ENCODE peak calls at places on chromosomes 12 and 14, in seven cellular contexts. One of them, this sample, is unnamed.

GRCh38 chr12:106305376-106305775 is 2.8 kb downstream of the TCP11L2 start:
- DNase-seq in endodermal cell: peak
- DNase-seq in glutamatergic neuron: no peak
- DNase-seq in lower lobe of right lung: no peak
- DNase-seq in IMR-90: peak
- DNase-seq in lower leg skin: no peak
- DNase-seq in endothelial cell: no peak
- DNase-seq in this sample: no peak

GRCh38 chr14:95153866-95154265 is 3.5 kb downstream of the DICER1 start:
- DNase-seq in endodermal cell: no peak
- DNase-seq in IMR-90: no peak
- DNase-seq in lower leg skin: no peak
- DNase-seq in glutamatergic neuron: no peak
- DNase-seq in lower lobe of right lung: no peak
- DNase-seq in endothelial cell: no peak
- DNase-seq in this sample: no peak

GRCh38 chr14:65070710-65071033 is 31.6 kb downstream of the MAX start:
- DNase-seq in endothelial cell: no peak
- DNase-seq in glutamatergic neuron: no peak
- DNase-seq in lower leg skin: no peak
- DNase-seq in endodermal cell: no peak
- DNase-seq in lower lobe of right lung: no peak
- DNase-seq in IMR-90: peak
- DNase-seq in this sample: no peak

GRCh38 chr12:15602051-15602672 is 187.0 kb downstream of the EPS8 start:
- DNase-seq in endodermal cell: no peak
- DNase-seq in endothelial cell: no peak
- DNase-seq in IMR-90: peak
- DNase-seq in lower leg skin: no peak
- DNase-seq in lower lobe of right lung: no peak
- DNase-seq in glutamatergic neuron: no peak
- DNase-seq in this sample: no peak

GRCh38 chr12:43316506-43316905 is 235.5 kb downstream of the ADAMTS20 start:
- DNase-seq in lower leg skin: no peak
- DNase-seq in endothelial cell: no peak
- DNase-seq in glutamatergic neuron: no peak
- DNase-seq in endodermal cell: no peak
- DNase-seq in IMR-90: peak
- DNase-seq in lower lobe of right lung: no peak
- DNase-seq in this sample: no peak

GRCh38 chr14:34072921-34073320 is 122.0 kb upstream of the EGLN3 start:
- DNase-seq in glutamatergic neuron: no peak
- DNase-seq in endodermal cell: no peak
- DNase-seq in endothelial cell: no peak
- DNase-seq in lower lobe of right lung: no peak
- DNase-seq in IMR-90: no peak
- DNase-seq in lower leg skin: no peak
- DNase-seq in this sample: no peak

GRCh38 chr14:92316937-92317336 is 6.0 kb upstream of the SLC24A4 start:
- DNase-seq in lower lobe of right lung: no peak
- DNase-seq in endodermal cell: peak
- DNase-seq in glutamatergic neuron: no peak
- DNase-seq in IMR-90: no peak
- DNase-seq in endothelial cell: no peak
- DNase-seq in lower leg skin: no peak
- DNase-seq in this sample: no peak

GRCh38 chr14:104531421-104532190 is 48.0 kb upstream of the C14orf180 start:
- DNase-seq in endodermal cell: peak
- DNase-seq in lower leg skin: peak
- DNase-seq in endothelial cell: no peak
- DNase-seq in IMR-90: no peak
- DNase-seq in glutamatergic neuron: no peak
- DNase-seq in lower lobe of right lung: no peak
- DNase-seq in this sample: no peak

GRCh38 chr12:57712671-57713070 is 18.7 kb downstream of the OS9 start:
- DNase-seq in lower lobe of right lung: no peak
- DNase-seq in glutamatergic neuron: no peak
- DNase-seq in endodermal cell: no peak
- DNase-seq in endothelial cell: no peak
- DNase-seq in lower leg skin: no peak
- DNase-seq in IMR-90: no peak
- DNase-seq in this sample: no peak

DNA sequence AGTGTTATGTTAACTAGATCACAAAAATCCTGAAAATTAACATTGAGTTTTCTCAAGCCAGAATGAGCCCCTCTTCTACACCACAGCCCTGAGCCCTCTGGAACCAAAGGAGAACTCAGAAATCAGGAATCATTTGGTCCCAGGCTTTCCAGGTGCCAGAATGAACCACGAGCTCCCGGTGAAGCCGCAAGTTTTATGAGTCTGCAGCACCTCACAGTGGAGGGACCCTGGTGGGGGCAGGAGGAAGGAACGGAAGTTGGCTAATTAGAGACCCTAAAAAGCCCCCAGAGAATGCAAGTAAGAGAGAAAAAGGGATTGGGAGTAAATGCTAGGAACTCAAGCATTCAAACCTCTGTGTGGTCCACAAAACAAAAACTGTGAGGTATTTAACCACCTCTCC is 52.9 kb upstream of the BCL2L14 start:
- DNase-seq in IMR-90: no peak
- DNase-seq in lower lobe of right lung: no peak
- DNase-seq in endothelial cell: peak
- DNase-seq in endodermal cell: peak
- DNase-seq in lower leg skin: no peak
- DNase-seq in glutamatergic neuron: no peak
- DNase-seq in this sample: peak
- TF ChIP-seq CTCF in IMR-90: peak
- TF ChIP-seq CTCF in lower lobe of right lung: peak
- TF ChIP-seq CTCF in endothelial cell: no peak
- TF ChIP-seq CTCF in endodermal cell: peak
- TF ChIP-seq CTCF in lower leg skin: no peak
- TF ChIP-seq CTCF in glutamatergic neuron: no peak
- TF ChIP-seq CTCF in this sample: peak

GRCh38 chr12:7947011-7947410 is 11.0 kb upstream of the SLC2A3 start:
- DNase-seq in glutamatergic neuron: no peak
- DNase-seq in endodermal cell: no peak
- DNase-seq in IMR-90: no peak
- DNase-seq in endothelial cell: no peak
- DNase-seq in lower leg skin: no peak
- DNase-seq in lower lobe of right lung: no peak
- DNase-seq in this sample: no peak
- TF ChIP-seq CTCF in glutamatergic neuron: no peak
- TF ChIP-seq CTCF in endodermal cell: no peak
- TF ChIP-seq CTCF in IMR-90: no peak
- TF ChIP-seq CTCF in endothelial cell: no peak
- TF ChIP-seq CTCF in lower leg skin: no peak
- TF ChIP-seq CTCF in lower lobe of right lung: no peak
- TF ChIP-seq CTCF in this sample: no peak

GRCh38 chr12:124370851-124371250 is 76.0 kb downstream of the RFLNA start:
- DNase-seq in endothelial cell: no peak
- DNase-seq in lower leg skin: no peak
- DNase-seq in glutamatergic neuron: no peak
- DNase-seq in IMR-90: no peak
- DNase-seq in endodermal cell: no peak
- DNase-seq in lower lobe of right lung: no peak
- DNase-seq in this sample: no peak

GRCh38 chr12:124370384-124370783 is 75.5 kb downstream of the RFLNA start:
- DNase-seq in endodermal cell: no peak
- DNase-seq in IMR-90: no peak
- DNase-seq in endothelial cell: no peak
- DNase-seq in lower leg skin: no peak
- DNase-seq in glutamatergic neuron: no peak
- DNase-seq in lower lobe of right lung: no peak
- DNase-seq in this sample: no peak

GRCh38 chr12:124371366-124371765 is 76.5 kb downstream of the RFLNA start:
- DNase-seq in IMR-90: no peak
- DNase-seq in lower leg skin: no peak
- DNase-seq in lower lobe of right lung: no peak
- DNase-seq in glutamatergic neuron: no peak
- DNase-seq in endothelial cell: no peak
- DNase-seq in endodermal cell: no peak
- DNase-seq in this sample: no peak

GRCh38 chr12:124372831-124373230 is 77.9 kb downstream of the RFLNA start:
- DNase-seq in IMR-90: no peak
- DNase-seq in lower leg skin: no peak
- DNase-seq in endodermal cell: no peak
- DNase-seq in endothelial cell: no peak
- DNase-seq in glutamatergic neuron: no peak
- DNase-seq in lower lobe of right lung: no peak
- DNase-seq in this sample: no peak

GRCh38 chr12:124371970-124372555 is 77.2 kb downstream of the RFLNA start:
- DNase-seq in IMR-90: no peak
- DNase-seq in endodermal cell: peak
- DNase-seq in glutamatergic neuron: no peak
- DNase-seq in lower leg skin: peak
- DNase-seq in endothelial cell: no peak
- DNase-seq in lower lobe of right lung: no peak
- DNase-seq in this sample: no peak
- TF ChIP-seq CTCF in IMR-90: no peak
- TF ChIP-seq CTCF in endodermal cell: peak
- TF ChIP-seq CTCF in glutamatergic neuron: no peak
- TF ChIP-seq CTCF in lower leg skin: no peak
- TF ChIP-seq CTCF in endothelial cell: no peak
- TF ChIP-seq CTCF in lower lobe of right lung: no peak
- TF ChIP-seq CTCF in this sample: no peak

GRCh38 chr12:93671044-93671443 is 6.1 kb upstream of the CRADD start:
- DNase-seq in IMR-90: no peak
- DNase-seq in endothelial cell: no peak
- DNase-seq in glutamatergic neuron: no peak
- DNase-seq in lower lobe of right lung: no peak
- DNase-seq in endodermal cell: no peak
- DNase-seq in lower leg skin: no peak
- DNase-seq in this sample: no peak
- TF ChIP-seq CTCF in IMR-90: no peak
- TF ChIP-seq CTCF in endothelial cell: no peak
- TF ChIP-seq CTCF in glutamatergic neuron: no peak
- TF ChIP-seq CTCF in lower lobe of right lung: no peak
- TF ChIP-seq CTCF in endodermal cell: no peak
- TF ChIP-seq CTCF in lower leg skin: no peak
- TF ChIP-seq CTCF in this sample: no peak

GRCh38 chr12:47067778-47068431 is 11.5 kb upstream of the PCED1B start:
- DNase-seq in IMR-90: no peak
- DNase-seq in lower lobe of right lung: no peak
- DNase-seq in glutamatergic neuron: no peak
- DNase-seq in endodermal cell: peak
- DNase-seq in lower leg skin: no peak
- DNase-seq in endothelial cell: no peak
- DNase-seq in this sample: no peak

GRCh38 chr12:47073951-47074350 is 5.5 kb upstream of the PCED1B start:
- DNase-seq in lower leg skin: no peak
- DNase-seq in endodermal cell: no peak
- DNase-seq in endothelial cell: no peak
- DNase-seq in glutamatergic neuron: no peak
- DNase-seq in IMR-90: no peak
- DNase-seq in lower lobe of right lung: no peak
- DNase-seq in this sample: no peak

GRCh38 chr12:47074757-47075156 is 4.7 kb upstream of the PCED1B start:
- DNase-seq in lower lobe of right lung: no peak
- DNase-seq in endothelial cell: no peak
- DNase-seq in IMR-90: no peak
- DNase-seq in lower leg skin: no peak
- DNase-seq in endodermal cell: no peak
- DNase-seq in glutamatergic neuron: no peak
- DNase-seq in this sample: no peak

GRCh38 chr12:47068539-47068938 is 10.9 kb upstream of the PCED1B start:
- DNase-seq in lower lobe of right lung: no peak
- DNase-seq in endothelial cell: no peak
- DNase-seq in lower leg skin: no peak
- DNase-seq in glutamatergic neuron: peak
- DNase-seq in IMR-90: no peak
- DNase-seq in endodermal cell: peak
- DNase-seq in this sample: no peak

DNA sequence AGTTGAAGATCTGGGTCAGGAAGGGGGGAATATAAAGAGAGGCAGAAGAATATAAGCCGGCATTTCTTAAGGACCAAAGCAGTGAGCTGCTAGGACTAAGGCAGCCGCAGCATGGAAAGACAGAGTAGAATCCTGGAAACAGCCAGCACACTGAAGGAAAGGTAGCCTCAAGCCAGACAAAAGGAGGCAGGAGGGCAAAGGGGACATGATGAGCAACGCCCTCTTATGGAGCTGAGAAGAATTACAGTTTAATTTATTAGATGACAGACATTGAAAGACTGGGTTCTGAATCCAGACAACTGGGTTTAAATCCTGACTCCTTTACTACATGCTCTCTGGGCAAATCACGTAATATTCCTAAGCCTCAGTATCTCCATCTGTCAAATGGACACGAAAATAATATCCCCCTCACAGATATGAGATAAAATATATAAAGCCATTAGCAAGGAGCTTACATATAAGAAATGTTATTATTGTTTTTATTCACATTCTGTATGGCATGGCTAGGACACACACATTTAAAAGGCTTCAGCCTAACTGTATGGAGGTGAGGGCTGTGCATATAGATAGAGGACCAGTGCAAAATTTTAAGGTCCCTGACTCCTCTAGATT is 8.1 kb upstream of the PCED1B start:
- DNase-seq in IMR-90: no peak
- DNase-seq in glutamatergic neuron: no peak
- DNase-seq in lower lobe of right lung: no peak
- DNase-seq in lower leg skin: no peak
- DNase-seq in endodermal cell: peak
- DNase-seq in endothelial cell: no peak
- DNase-seq in this sample: no peak
- TF ChIP-seq CTCF in IMR-90: peak
- TF ChIP-seq CTCF in glutamatergic neuron: peak
- TF ChIP-seq CTCF in lower lobe of right lung: peak
- TF ChIP-seq CTCF in lower leg skin: no peak
- TF ChIP-seq CTCF in endodermal cell: peak
- TF ChIP-seq CTCF in endothelial cell: peak
- TF ChIP-seq CTCF in this sample: peak

GRCh38 chr12:122981587-122982493 is 1.4 kb downstream of the ARL6IP4 start:
- DNase-seq in IMR-90: no peak
- DNase-seq in glutamatergic neuron: no peak
- DNase-seq in lower leg skin: no peak
- DNase-seq in lower lobe of right lung: no peak
- DNase-seq in endodermal cell: peak
- DNase-seq in endothelial cell: no peak
- DNase-seq in this sample: no peak

GRCh38 chr12:122979908-122980191 is 631 bp upstream of the ARL6IP4 start:
- DNase-seq in glutamatergic neuron: no peak
- DNase-seq in lower lobe of right lung: no peak
- DNase-seq in endothelial cell: no peak
- DNase-seq in lower leg skin: no peak
- DNase-seq in endodermal cell: no peak
- DNase-seq in IMR-90: no peak
- DNase-seq in this sample: no peak

GRCh38 chr12:122981036-122981471 is 573 bp downstream of the ARL6IP4 start:
- DNase-seq in glutamatergic neuron: peak
- DNase-seq in IMR-90: no peak
- DNase-seq in lower leg skin: no peak
- DNase-seq in endodermal cell: peak
- DNase-seq in endothelial cell: peak
- DNase-seq in lower lobe of right lung: no peak
- DNase-seq in this sample: no peak

GRCh38 chr12:122979001-122979907 is 1.2 kb upstream of the ARL6IP4 start:
- DNase-seq in endodermal cell: peak
- DNase-seq in lower lobe of right lung: no peak
- DNase-seq in endothelial cell: no peak
- DNase-seq in IMR-90: no peak
- DNase-seq in glutamatergic neuron: no peak
- DNase-seq in lower leg skin: peak
- DNase-seq in this sample: no peak

GRCh38 chr12:122980192-122981035 is at the start of gene ARL6IP4:
- DNase-seq in endothelial cell: peak
- DNase-seq in lower lobe of right lung: peak
- DNase-seq in IMR-90: peak
- DNase-seq in endodermal cell: peak
- DNase-seq in glutamatergic neuron: peak
- DNase-seq in lower leg skin: peak
- DNase-seq in this sample: peak
- TF ChIP-seq CTCF in endothelial cell: no peak
- TF ChIP-seq CTCF in lower lobe of right lung: no peak
- TF ChIP-seq CTCF in IMR-90: no peak
- TF ChIP-seq CTCF in endodermal cell: peak
- TF ChIP-seq CTCF in glutamatergic neuron: no peak
- TF ChIP-seq CTCF in lower leg skin: no peak
- TF ChIP-seq CTCF in this sample: no peak